ENCODE peak calls at places on chromosomes 3 and 15, in five cellular contexts. K, C, Q, I and E are unnamed samples.

GRCh38 chr3:64463981-64464380 is 223.8 kb downstream of the ADAMTS9 start:
- DNase-seq in Q (no peak), I (no peak), C (no peak), K (no peak), E (no peak)

GRCh38 chr15:75062706-75063105 is 39.3 kb downstream of the PPCDC start:
- DNase-seq in Q (no peak), I (no peak), C (no peak), K (no peak), E (no peak)

GRCh38 chr3:28328188-28329151 is 20.1 kb upstream of the ZCWPW2 start:
- DNase-seq in I (no peak), C (no peak), Q (peak), K (peak), E (peak)

GRCh38 chr15:44426975-44427755 is at the start of gene CTDSPL2:
- DNase-seq in I (peak), C (peak), Q (peak), K (peak), E (peak)

GRCh38 chr3:52353291-52353855 is 37.3 kb downstream of the DNAH1 start:
- DNase-seq in Q (no peak), C (no peak), I (no peak), K (no peak), E (no peak)

GRCh38 chr3:113776564-113776963 is 29.7 kb downstream of the ATP6V1A start:
- DNase-seq in C (no peak), Q (no peak), K (no peak), I (no peak), E (no peak)

GRCh38 chr3:157201648-157202278 is 41.8 kb upstream of the CCNL1 start:
- DNase-seq in I (peak), C (peak), K (no peak), Q (peak), E (peak)

GRCh38 chr3:122497425-122497824 is 17.3 kb downstream of the KPNA1 start:
- DNase-seq in Q (peak), K (no peak), C (peak), I (peak), E (peak)

GRCh38 chr3:127743676-127744075 is 70.9 kb downstream of the ABTB1 start:
- DNase-seq in K (no peak), Q (no peak), C (no peak), I (no peak), E (no peak)

DNA sequence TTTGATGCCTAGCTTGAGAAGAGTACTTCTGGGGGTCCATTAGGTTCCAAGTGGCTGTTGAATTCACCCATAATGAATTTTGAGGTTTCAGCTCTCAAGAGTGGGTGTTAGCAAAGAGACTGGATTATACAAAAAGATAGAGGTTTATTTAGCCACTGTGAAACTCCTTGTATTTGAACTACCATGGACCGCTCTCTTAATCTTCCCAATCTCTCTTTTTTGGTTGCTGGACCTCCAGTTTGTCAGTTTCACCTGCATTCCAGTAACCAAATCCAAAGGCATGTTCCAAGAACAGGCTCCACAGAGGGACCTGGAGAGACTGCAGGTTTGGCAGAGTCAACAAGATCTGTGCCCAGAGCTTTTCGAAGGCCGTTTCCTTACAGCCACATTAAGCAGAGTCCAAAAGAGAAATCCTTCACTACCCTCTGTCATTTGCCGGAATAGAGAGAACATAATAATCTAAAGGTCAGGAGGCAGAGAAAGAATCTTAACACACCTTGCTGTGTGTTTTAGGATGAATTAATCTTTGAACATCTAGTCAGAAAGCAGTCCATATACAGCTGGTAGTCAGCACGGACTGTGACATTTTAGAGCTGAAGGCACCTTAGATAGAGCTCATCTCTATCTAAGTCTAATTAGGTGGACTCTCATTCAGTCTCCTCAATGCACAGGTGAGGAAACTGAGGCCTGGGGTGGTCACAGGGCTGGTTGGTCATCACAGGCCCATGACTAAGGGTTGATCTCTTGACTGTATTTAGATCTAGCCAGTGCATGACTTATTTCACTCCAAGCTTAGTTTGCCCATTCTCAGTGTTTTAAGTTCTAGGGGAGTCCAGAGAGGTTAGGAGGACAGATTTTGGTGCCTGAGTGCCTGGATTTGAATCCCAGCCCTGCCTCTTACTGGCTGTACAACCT is 1.3 kb downstream of the ABHD2 start:
- DNase-seq in Q (no peak), K (no peak), C (no peak), I (no peak), E (no peak)
- H3K9ac ChIP-seq in Q (peak), K (no peak), C (peak), I (peak), E (peak)

GRCh38 chr3:44024194-44024593 is 217.5 kb upstream of the TOPAZ1 start:
- DNase-seq in I (no peak), Q (no peak), C (no peak), K (no peak), E (no peak)

GRCh38 chr3:44019736-44020135 is 221.9 kb upstream of the TOPAZ1 start:
- DNase-seq in Q (no peak), C (no peak), I (no peak), K (no peak), E (no peak)

GRCh38 chr3:44026224-44026865 is 215.3 kb upstream of the TOPAZ1 start:
- DNase-seq in K (no peak), C (no peak), I (no peak), Q (no peak), E (no peak)

GRCh38 chr3:44020178-44020577 is 221.5 kb upstream of the TOPAZ1 start:
- DNase-seq in C (no peak), Q (no peak), K (no peak), I (no peak), E (no peak)

DNA sequence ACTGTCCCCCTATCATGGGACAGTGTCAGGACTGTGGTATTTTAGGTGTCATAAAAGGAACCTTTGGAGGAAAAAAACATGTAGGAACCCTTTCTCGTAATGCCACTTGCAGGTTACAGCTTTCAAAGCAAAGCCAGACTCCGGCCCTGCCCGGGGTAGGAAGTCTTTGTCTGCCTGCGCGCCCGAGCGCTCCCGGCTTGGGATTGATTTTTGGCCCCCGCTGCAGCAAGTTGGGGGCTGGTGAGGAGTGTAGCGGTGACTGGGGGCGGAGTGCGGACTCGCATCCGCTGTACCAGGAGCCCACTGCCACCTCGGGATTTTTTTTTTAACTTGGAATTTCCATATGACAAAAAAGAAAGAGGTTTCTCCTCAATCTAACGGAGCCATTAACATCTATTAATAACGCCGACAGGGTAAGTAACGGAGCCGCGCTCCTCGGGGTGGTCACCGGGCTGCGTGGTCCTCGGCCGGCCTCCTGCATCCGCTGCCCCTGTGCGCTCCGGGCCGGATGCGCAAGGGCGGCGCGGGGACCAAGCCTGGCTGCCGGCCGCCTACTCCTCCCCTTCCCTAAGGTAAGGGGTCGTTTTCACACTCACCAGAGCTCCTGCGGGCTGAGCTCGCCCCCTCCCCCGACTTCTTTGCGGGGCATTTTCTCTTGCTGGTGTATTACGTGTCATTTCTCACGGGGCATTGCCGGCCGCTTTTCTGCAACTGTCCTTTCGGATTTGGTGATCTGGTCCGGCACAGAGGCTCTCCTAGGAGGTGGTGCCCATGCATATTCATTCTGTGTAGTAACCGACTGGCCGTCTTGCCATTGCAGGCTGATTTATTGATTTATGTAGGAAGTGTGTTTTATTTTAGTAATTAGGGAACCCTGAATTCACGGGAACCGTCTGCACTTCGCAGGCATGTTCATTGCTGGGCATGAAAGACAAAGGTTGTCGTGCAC is 219.8 kb upstream of the TOPAZ1 start:
- DNase-seq in K (no peak), Q (no peak), C (peak), I (no peak), E (no peak)
- H2AFZ ChIP-seq in K (peak), Q (no peak), C (peak), I (no peak), E (no peak)

DNA sequence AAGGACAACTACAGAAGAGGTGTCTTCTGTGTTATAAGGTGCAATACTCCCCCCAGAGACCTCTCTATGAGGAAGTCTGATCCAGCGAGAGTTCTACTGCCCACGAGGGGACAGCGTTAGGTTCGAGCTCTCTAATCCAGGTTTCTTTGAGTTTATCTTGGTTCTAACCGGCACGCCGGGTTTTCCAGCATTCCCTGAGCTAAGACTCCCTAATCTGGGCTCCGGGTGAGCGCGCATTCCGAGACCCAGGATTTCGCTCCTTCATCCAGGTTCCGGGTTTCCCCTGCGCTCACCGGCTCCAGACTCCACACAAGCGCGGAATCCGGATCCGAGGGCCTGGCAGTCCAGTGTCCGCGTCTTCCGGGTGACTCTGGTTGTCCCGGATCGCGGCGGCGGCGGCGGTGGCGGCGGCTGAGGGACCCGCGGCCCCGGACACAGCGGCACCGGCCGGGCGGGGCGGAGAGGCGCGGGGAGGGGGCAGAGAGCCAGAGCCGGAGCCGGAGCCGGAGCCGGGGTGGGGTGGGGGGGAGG is at the start of gene ZNF609:
- DNase-seq in C (peak), Q (peak), K (peak), I (peak), E (peak)
- H3K9ac ChIP-seq in C (peak), Q (peak), K (peak), I (peak), E (peak)

GRCh38 chr3:133479401-133479800 is 79.5 kb downstream of the BFSP2 start:
- DNase-seq in Q (no peak), I (no peak), K (no peak), C (no peak), E (peak)

GRCh38 chr3:133477497-133477896 is 77.6 kb downstream of the BFSP2 start:
- DNase-seq in I (no peak), K (no peak), C (no peak), Q (no peak), E (peak)

GRCh38 chr3:133478624-133479023 is 78.8 kb downstream of the BFSP2 start:
- DNase-seq in K (no peak), C (no peak), Q (no peak), I (no peak), E (no peak)

GRCh38 chr3:133476971-133477375 is 77.1 kb downstream of the BFSP2 start:
- DNase-seq in K (no peak), C (no peak), Q (no peak), I (no peak), E (no peak)

GRCh38 chr3:133479895-133480669 is 80.2 kb downstream of the BFSP2 start:
- DNase-seq in C (no peak), Q (peak), K (no peak), I (peak), E (peak)
- H2AFZ ChIP-seq in C (no peak), Q (no peak), K (no peak), I (peak), E (no peak)

GRCh38 chr3:37861540-37862051 is at the start of gene CTDSPL:
- DNase-seq in Q (peak), K (peak), I (no peak), C (peak), E (peak)

GRCh38 chr3:37859354-37859753 is 2.3 kb upstream of the CTDSPL start:
- DNase-seq in K (no peak), I (no peak), C (no peak), Q (no peak), E (no peak)

GRCh38 chr3:37858742-37859141 is 2.9 kb upstream of the CTDSPL start:
- DNase-seq in C (no peak), K (no peak), I (no peak), Q (no peak), E (no peak)

GRCh38 chr3:37862219-37862711 is 585 bp downstream of the CTDSPL start:
- DNase-seq in C (no peak), Q (no peak), I (no peak), K (peak), E (no peak)

GRCh38 chr3:37859908-37860199 is 1.8 kb upstream of the CTDSPL start:
- DNase-seq in C (no peak), I (no peak), K (no peak), Q (no peak), E (no peak)
- H3K9ac ChIP-seq in C (no peak), I (no peak), K (no peak), Q (no peak), E (no peak)